ENCODE peak calls at places on chromosomes 1 and 21, in five cellular contexts. One of them, this sample, is unnamed.

GRCh38 chr21:29347274-29347681 is 48.6 kb downstream of the BACH1 start:
- DNase-seq in body of pancreas: no peak
- DNase-seq in mesenchymal stem cell: peak; percentile 40
- DNase-seq in stomach: no peak
- DNase-seq in endodermal cell: no peak
- DNase-seq in this sample: no peak

GRCh38 chr1:28313710-28314510 is 14.9 kb upstream of the MED18 start:
- DNase-seq in body of pancreas: peak; percentile 93
- DNase-seq in mesenchymal stem cell: peak; percentile 73
- DNase-seq in endodermal cell: peak; percentile 52
- DNase-seq in stomach: peak; percentile 73
- DNase-seq in this sample: peak; percentile 94

GRCh38 chr1:30886710-30887428 is 21.7 kb downstream of the SDC3 start:
- DNase-seq in body of pancreas: no peak
- DNase-seq in mesenchymal stem cell: no peak
- DNase-seq in stomach: no peak
- DNase-seq in endodermal cell: no peak
- DNase-seq in this sample: no peak

GRCh38 chr1:115099693-115100050 is 10.4 kb upstream of the TSPAN2 start:
- DNase-seq in mesenchymal stem cell: no peak
- DNase-seq in body of pancreas: no peak
- DNase-seq in endodermal cell: no peak
- DNase-seq in stomach: no peak
- DNase-seq in this sample: no peak

GRCh38 chr1:200184196-200184595 is 156.7 kb downstream of the NR5A2 start:
- DNase-seq in mesenchymal stem cell: peak; percentile 63
- DNase-seq in endodermal cell: no peak
- DNase-seq in stomach: peak; percentile 86
- DNase-seq in body of pancreas: peak; percentile 94
- DNase-seq in this sample: peak; percentile 80

GRCh38 chr1:224524679-224525078 is 90.1 kb upstream of the WDR26 start:
- DNase-seq in body of pancreas: no peak
- DNase-seq in stomach: no peak
- DNase-seq in endodermal cell: no peak
- DNase-seq in mesenchymal stem cell: peak; percentile 66
- DNase-seq in this sample: no peak

GRCh38 chr1:156711011-156711817 is 5.8 kb upstream of the CRABP2 start:
- DNase-seq in endodermal cell: peak; percentile 75
- DNase-seq in mesenchymal stem cell: no peak
- DNase-seq in stomach: no peak
- DNase-seq in body of pancreas: no peak
- DNase-seq in this sample: no peak

GRCh38 chr1:17014671-17015567 is 3.2 kb upstream of the ATP13A2 start:
- DNase-seq in body of pancreas: peak; percentile 2
- DNase-seq in endodermal cell: peak; percentile 69
- DNase-seq in stomach: no peak
- DNase-seq in mesenchymal stem cell: no peak
- DNase-seq in this sample: peak; percentile 25

GRCh38 chr1:16960560-16961296 is 19.7 kb downstream of the MFAP2 start:
- DNase-seq in endodermal cell: peak; percentile 98
- DNase-seq in stomach: peak; percentile 92
- DNase-seq in mesenchymal stem cell: peak; percentile 83
- DNase-seq in body of pancreas: peak; percentile 96
- DNase-seq in this sample: peak; percentile 94

GRCh38 chr1:39850606-39851216 is 32.6 kb downstream of the TRIT1 start:
- DNase-seq in body of pancreas: no peak
- DNase-seq in stomach: no peak
- DNase-seq in mesenchymal stem cell: no peak
- DNase-seq in endodermal cell: no peak
- DNase-seq in this sample: no peak

GRCh38 chr1:51998701-51999100 is 8.2 kb upstream of the RAB3B start:
- DNase-seq in endodermal cell: no peak
- DNase-seq in body of pancreas: no peak
- DNase-seq in mesenchymal stem cell: no peak
- DNase-seq in stomach: no peak
- DNase-seq in this sample: no peak

GRCh38 chr1:9888886-9889285 is 21.2 kb downstream of the CTNNBIP1 start:
- DNase-seq in body of pancreas: no peak
- DNase-seq in endodermal cell: no peak
- DNase-seq in stomach: no peak
- DNase-seq in mesenchymal stem cell: no peak
- DNase-seq in this sample: no peak
- H3K27ac ChIP-seq in body of pancreas: no peak overlapping the region
- H3K27ac ChIP-seq in endodermal cell: no peak overlapping the region
- H3K27ac ChIP-seq in stomach: no peak overlapping the region
- H3K27ac ChIP-seq in mesenchymal stem cell: no peak overlapping the region
- H3K27ac ChIP-seq in this sample: no peak overlapping the region

GRCh38 chr1:153771841-153772593 is 3.2 kb upstream of the SLC27A3 start:
- DNase-seq in mesenchymal stem cell: no peak
- DNase-seq in stomach: no peak
- DNase-seq in endodermal cell: peak; percentile 89
- DNase-seq in body of pancreas: no peak
- DNase-seq in this sample: peak; percentile 67
- H3K4me1 ChIP-seq in mesenchymal stem cell: peaks cover 17% of the 10 kb centered on the region
- H3K4me1 ChIP-seq in stomach: peaks cover 80% of the 10 kb centered on the region
- H3K4me1 ChIP-seq in endodermal cell: peaks cover 2% of the 10 kb centered on the region
- H3K4me1 ChIP-seq in body of pancreas: peaks cover 55% of the 10 kb centered on the region
- H3K4me1 ChIP-seq in this sample: peaks cover 34% of the 10 kb centered on the region

DNA sequence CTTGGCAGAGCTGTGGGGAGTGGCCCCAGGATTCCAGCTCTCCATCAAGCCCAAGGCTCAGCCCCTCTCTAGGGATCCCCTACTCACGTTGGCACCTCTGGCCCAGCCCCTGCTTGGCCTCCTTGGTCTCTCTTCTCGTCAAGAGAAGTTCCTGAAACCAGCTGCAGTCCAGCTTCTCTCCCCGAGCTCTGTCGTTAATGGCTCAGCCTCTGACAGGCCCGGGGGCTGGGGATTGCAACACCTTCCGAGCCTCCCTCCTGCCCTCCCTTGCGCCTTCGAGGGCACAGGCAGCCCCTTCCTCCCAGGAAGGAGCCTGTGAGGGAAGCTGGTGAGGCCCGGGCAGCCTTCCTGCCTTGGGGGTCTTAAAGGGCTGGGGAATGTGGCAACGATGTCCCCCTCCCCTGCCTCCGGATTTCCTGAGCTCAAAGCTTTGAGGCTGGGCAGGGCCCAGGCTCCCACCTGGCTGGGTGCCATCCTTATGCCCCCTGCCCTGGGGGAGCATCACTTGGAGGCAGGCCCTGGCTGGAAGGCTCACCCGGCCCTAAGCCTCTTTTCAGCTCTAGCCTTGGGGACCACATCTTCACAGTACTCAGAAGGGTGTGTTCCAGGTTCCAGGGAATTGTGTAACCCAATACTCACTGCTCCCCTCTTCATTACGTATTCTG is at the start of gene CSF3R:
- DNase-seq in mesenchymal stem cell: no peak
- DNase-seq in endodermal cell: peak; percentile 65
- DNase-seq in body of pancreas: no peak
- DNase-seq in stomach: no peak
- DNase-seq in this sample: no peak
- H3K4me3 ChIP-seq in mesenchymal stem cell: no peak within 1 kb of the TSS
- H3K4me3 ChIP-seq in endodermal cell: no peak within 1 kb of the TSS
- H3K4me3 ChIP-seq in body of pancreas: no peak within 1 kb of the TSS
- H3K4me3 ChIP-seq in stomach: peak within 1 kb of the TSS; percentile 35
- H3K4me3 ChIP-seq in this sample: no peak within 1 kb of the TSS

DNA sequence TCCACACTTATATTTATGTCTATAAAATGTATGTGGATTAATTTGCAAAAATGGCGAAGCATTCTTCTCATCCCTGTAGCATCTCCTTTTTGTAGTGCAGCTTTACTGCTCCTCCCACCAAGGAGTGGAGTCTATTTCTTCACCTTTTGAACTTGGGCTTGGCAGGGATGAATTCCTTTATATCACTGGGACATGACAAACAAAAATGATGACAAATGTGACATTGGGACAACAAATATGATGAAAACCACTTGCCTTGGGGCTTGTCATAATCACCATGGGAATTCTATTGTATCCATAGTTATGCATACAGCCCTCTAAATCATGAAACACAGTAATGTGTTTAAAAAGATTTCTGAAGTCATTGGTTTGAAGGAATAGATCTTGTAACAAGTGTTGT is 155.0 kb downstream of the TNFSF18 start:
- DNase-seq in stomach: no peak
- DNase-seq in endodermal cell: no peak
- DNase-seq in body of pancreas: no peak
- DNase-seq in mesenchymal stem cell: no peak
- DNase-seq in this sample: no peak
- H3K27ac ChIP-seq in stomach: no peak overlapping the region
- H3K27ac ChIP-seq in endodermal cell: no peak overlapping the region
- H3K27ac ChIP-seq in body of pancreas: no peak overlapping the region
- H3K27ac ChIP-seq in mesenchymal stem cell: no peak overlapping the region
- H3K27ac ChIP-seq in this sample: no peak overlapping the region

This sample was measured in kidney.